ENCODE peak calls at places on chromosomes 6 and 20, in ten cellular contexts. S is gastrocnemius medialis, R is thyroid gland, T is HL-60, Q is HCT116, E is activated B cell treated with CpG ODN at 0.5 μM for 24 hours, K is lung, P is cardiac fibroblast, U is Calu3, M is mucosa of descending colon. G is an unnamed sample.

GRCh38 chr6:168713839-168714238 is 272.9 kb downstream of the SMOC2 start:
- DNase-seq in S (no peak), R (peak; percentile 24), T (no peak), Q (peak; percentile 49), E (no peak), K (no peak), P (peak; percentile 12), U (peak; percentile 80), M (peak; percentile 73), G (no peak)

GRCh38 chr6:43308990-43309477 is 408 bp upstream of the CRIP3 start:
- DNase-seq in S (no peak), R (no peak), T (no peak), Q (no peak), E (no peak), K (no peak), P (no peak), U (no peak), M (no peak), G (no peak)

GRCh38 chr6:154511735-154512097 is 1.2 kb upstream of the CNKSR3 start:
- DNase-seq in S (no peak), R (no peak), T (no peak), Q (no peak), E (no peak), K (no peak), P (no peak), U (no peak), M (no peak), G (no peak)

GRCh38 chr6:16129623-16130243 is 847 bp downstream of the MYLIP start:
- DNase-seq in S (peak; percentile 53), R (peak; percentile 52), T (no peak), Q (no peak), E (no peak), K (no peak), P (no peak), U (peak; percentile 15), M (peak; percentile 76), G (no peak)

GRCh38 chr6:136566851-136567250 is 16.6 kb upstream of the MAP7 start:
- DNase-seq in S (no peak), R (no peak), T (no peak), Q (no peak), E (no peak), K (no peak), P (no peak), U (no peak), M (no peak), G (no peak)

GRCh38 chr6:145148392-145149175 is 586.7 kb downstream of the EPM2A start:
- DNase-seq in S (peak; percentile 68), R (no peak), T (peak; percentile 62), Q (peak; percentile 82), E (no peak), K (peak; percentile 63), P (peak; percentile 25), U (peak; percentile 63), M (no peak), G (no peak)

GRCh38 chr6:89952696-89953095 is 58.4 kb downstream of the GJA10 start:
- DNase-seq in S (no peak), R (no peak), T (peak; percentile 57), Q (no peak), E (no peak), K (no peak), P (peak; percentile 23), U (no peak), M (no peak), G (no peak)

GRCh38 chr20:24767623-24768100 is 181.4 kb upstream of the CST7 start:
- DNase-seq in S (no peak), R (no peak), T (no peak), Q (no peak), E (no peak), K (no peak), P (no peak), U (no peak), M (no peak), G (no peak)

GRCh38 chr6:137229075-137229759 is 10.0 kb upstream of the IFNGR1 start:
- DNase-seq in S (no peak), R (no peak), T (no peak), Q (no peak), E (no peak), K (no peak), P (no peak), U (no peak), M (no peak), G (no peak)

GRCh38 chr6:65780691-65781090 is 73.7 kb upstream of the EYS start:
- DNase-seq in S (no peak), R (no peak), T (no peak), Q (no peak), E (no peak), K (no peak), P (no peak), U (no peak), M (no peak), G (no peak)

GRCh38 chr6:63802606-63803206 is 167.1 kb downstream of the PHF3 start:
- DNase-seq in S (no peak), R (no peak), T (no peak), Q (no peak), E (no peak), K (no peak), P (peak; percentile 56), U (peak; percentile 6), M (no peak), G (peak; percentile 23)

GRCh38 chr20:4794846-4795245 is 73.1 kb downstream of the PRND start:
- DNase-seq in S (no peak), R (no peak), T (no peak), Q (no peak), E (no peak), K (no peak), P (peak; percentile 3), U (no peak), M (no peak), G (no peak)

GRCh38 chr20:3800256-3800877 is 4.3 kb downstream of the CDC25B start:
- DNase-seq in S (no peak), R (no peak), T (no peak), Q (no peak), E (no peak), K (no peak), P (no peak), U (no peak), M (peak; percentile 53), G (no peak)

GRCh38 chr6:16273266-16273665 is 34.9 kb downstream of the GMPR start:
- DNase-seq in S (no peak), R (no peak), T (no peak), Q (no peak), E (no peak), K (no peak), P (peak; percentile 58), U (no peak), M (no peak), G (no peak)

GRCh38 chr20:2778602-2779321 is 21.7 kb downstream of the CPXM1 start:
- DNase-seq in S (no peak), R (no peak), T (no peak), Q (no peak), E (no peak), K (no peak), P (no peak), U (no peak), M (no peak), G (no peak)

GRCh38 chr6:12947191-12947795 is 230.7 kb downstream of the PHACTR1 start:
- DNase-seq in S (no peak), R (no peak), T (no peak), Q (no peak), E (no peak), K (no peak), P (no peak), U (no peak), M (no peak), G (no peak)

GRCh38 chr6:76702187-76702586 is 629.7 kb upstream of the IMPG1 start:
- DNase-seq in S (no peak), R (no peak), T (no peak), Q (no peak), E (no peak), K (no peak), P (peak; percentile 38), U (no peak), M (no peak), G (no peak)
- TF ChIP-seq CTCF in S (no peak), R (no peak), T (no peak), Q (no peak), E (no peak), K (no peak), P (no peak), U (no peak), M (no peak), G (no peak)

DNA sequence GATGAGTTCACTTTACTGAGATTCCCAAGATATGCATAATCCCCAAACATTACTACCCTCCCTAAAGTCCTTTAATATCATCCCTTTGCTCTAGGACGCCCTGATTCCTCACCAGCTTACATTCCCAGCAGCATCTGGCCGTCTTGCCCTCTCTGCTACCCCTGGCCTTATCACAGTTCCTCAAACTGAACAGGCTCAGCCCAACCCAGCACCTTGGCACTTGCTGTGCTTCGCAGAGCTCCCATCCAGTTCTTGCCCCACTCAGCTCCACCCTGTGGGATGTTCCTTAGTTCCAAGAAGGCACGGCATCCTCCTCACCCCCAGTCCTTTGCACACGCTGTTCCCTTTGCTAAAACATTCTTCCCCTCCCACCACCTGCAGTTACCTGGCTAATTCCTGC is 347.4 kb downstream of the PREX1 start:
- DNase-seq in S (no peak), R (no peak), T (no peak), Q (no peak), E (no peak), K (no peak), P (no peak), U (no peak), M (no peak), G (no peak)
- TF ChIP-seq CTCF in S (no peak), R (no peak), T (no peak), Q (no peak), E (no peak), K (no peak), P (no peak), U (no peak), M (no peak), G (no peak)

GRCh38 chr20:11355338-11355737 is 562.4 kb upstream of the BTBD3 start:
- DNase-seq in S (no peak), R (no peak), T (no peak), Q (no peak), E (no peak), K (no peak), P (no peak), U (no peak), M (no peak), G (no peak)
- TF ChIP-seq CTCF in S (no peak), R (no peak), T (no peak), Q (no peak), E (no peak), K (no peak), P (no peak), U (no peak), M (no peak), G (no peak)

DNA sequence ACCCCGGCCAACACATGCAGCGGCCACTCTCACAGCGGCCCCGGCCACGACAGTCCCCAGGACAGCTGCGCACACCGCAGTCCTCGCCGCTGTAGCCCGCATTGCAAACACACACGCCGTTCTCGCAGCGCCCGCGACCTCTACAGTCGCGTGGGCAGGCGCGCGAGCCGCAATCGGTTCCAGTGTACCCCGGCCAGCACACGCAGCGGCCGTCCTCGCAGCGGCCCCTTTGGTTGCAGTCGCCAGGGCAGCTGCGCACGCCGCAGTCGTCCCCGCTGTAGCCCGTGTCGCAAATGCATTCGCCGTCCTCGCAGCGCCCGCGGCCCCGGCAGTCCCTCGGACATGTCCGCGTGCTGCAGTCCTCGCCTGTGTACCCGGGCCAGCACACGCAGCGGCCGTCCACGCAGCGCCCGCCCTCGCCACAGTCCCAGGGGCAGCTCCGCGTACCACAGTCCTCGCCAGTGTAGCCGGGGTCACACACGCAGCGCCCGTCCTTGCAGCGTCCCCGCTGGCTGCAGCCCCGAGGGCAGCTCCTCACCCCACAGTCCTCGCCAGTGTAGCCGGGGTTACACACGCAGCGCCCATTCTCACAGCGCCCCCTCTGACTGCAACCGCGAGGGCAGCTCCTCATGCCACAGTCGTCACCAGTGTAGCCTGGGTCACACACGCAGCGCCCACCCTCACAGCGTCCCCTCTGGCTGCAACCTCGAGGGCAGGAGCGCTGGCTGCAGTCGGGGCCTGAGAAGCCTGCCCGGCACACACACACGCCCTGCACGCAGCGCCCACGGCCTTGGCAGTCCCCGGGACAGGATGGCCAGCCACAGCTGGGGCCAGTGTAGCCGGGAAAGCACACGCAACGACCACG is 12.5 kb downstream of the TNXB start:
- DNase-seq in S (no peak), R (no peak), T (no peak), Q (no peak), E (no peak), K (no peak), P (no peak), U (peak; percentile 37), M (peak; percentile 47), G (no peak)
- TF ChIP-seq CTCF in S (no peak), R (no peak), T (no peak), Q (no peak), E (no peak), K (no peak), P (no peak), U (no peak), M (no peak), G (no peak)

G was measured in GM10248.